ENCODE peak calls at places on chromosome 22, in four cellular contexts. M, I, Z and Y are unnamed samples.

GRCh38 chr22:24059793-24060192 is 48.7 kb downstream of the CABIN1 start:
- DNase-seq in M (no peak), I (no peak), Z (no peak), Y (no peak)

GRCh38 chr22:29603358-29604191 is at the start of gene NF2:
- DNase-seq in M (peak; percentile 99), I (peak; percentile 99), Z (peak; percentile 95), Y (peak; percentile 100)

GRCh38 chr22:36536717-36537116 is 7.8 kb upstream of the EIF3D start:
- DNase-seq in M (no peak), I (peak; percentile 18), Z (no peak), Y (no peak)

GRCh38 chr22:39641660-39642059 is 71.1 kb downstream of the CACNA1I start:
- DNase-seq in M (no peak), I (no peak), Z (no peak), Y (no peak)

GRCh38 chr22:25048659-25049657 is 96.4 kb downstream of the KIAA1671 start:
- DNase-seq in M (peak; percentile 62), I (peak; percentile 81), Z (peak; percentile 66), Y (peak; percentile 87)

GRCh38 chr22:42921301-42921700 is 64.2 kb upstream of the ARFGAP3 start:
- DNase-seq in M (no peak), I (no peak), Z (no peak), Y (no peak)

GRCh38 chr22:46563381-46564083 is 26.1 kb upstream of the CELSR1 start:
- DNase-seq in M (peak; percentile 64), I (peak; percentile 82), Z (peak; percentile 78), Y (peak; percentile 81)

GRCh38 chr22:46372686-46373085 is 37.2 kb downstream of the TRMU start:
- DNase-seq in M (no peak), I (no peak), Z (no peak), Y (no peak)

GRCh38 chr22:33315954-33316353 is 257.8 kb upstream of the SYN3 start:
- DNase-seq in M (no peak), I (no peak), Z (no peak), Y (no peak)

GRCh38 chr22:19149047-19149883 is 827 bp downstream of the GSC2 start:
- DNase-seq in M (no peak), I (peak; percentile 65), Z (peak; percentile 75), Y (no peak)

GRCh38 chr22:25027052-25027525 is 74.6 kb downstream of the KIAA1671 start:
- DNase-seq in M (no peak), I (no peak), Z (no peak), Y (no peak)

GRCh38 chr22:35972559-35972958 is 56.1 kb downstream of the RBFOX2 start:
- DNase-seq in M (no peak), I (no peak), Z (no peak), Y (no peak)

GRCh38 chr22:17896552-17896951 is 122.3 kb upstream of the BID start:
- DNase-seq in M (no peak), I (peak; percentile 67), Z (peak; percentile 39), Y (peak; percentile 65)

GRCh38 chr22:39301108-39301507 is 18.3 kb downstream of the RPL3 start:
- DNase-seq in M (no peak), I (no peak), Z (no peak), Y (no peak)

GRCh38 chr22:41976070-41976901 is 7.0 kb downstream of the SEPTIN3 start:
- DNase-seq in M (no peak), I (peak; percentile 45), Z (peak; percentile 72), Y (peak; percentile 71)

GRCh38 chr22:24175160-24175808 is 6.0 kb upstream of the SUSD2 start:
- DNase-seq in M (peak; percentile 59), I (peak; percentile 91), Z (peak; percentile 70), Y (peak; percentile 87)

GRCh38 chr22:39170825-39171622 is 18.5 kb upstream of the CBX7 start:
- DNase-seq in M (peak; percentile 53), I (peak; percentile 91), Z (peak; percentile 77), Y (peak; percentile 92)

GRCh38 chr22:50218153-50218995 is 17.6 kb downstream of the SELENOO start:
- DNase-seq in M (no peak), I (no peak), Z (no peak), Y (no peak)

GRCh38 chr22:50220603-50221409 is 20.0 kb downstream of the SELENOO start:
- DNase-seq in M (no peak), I (no peak), Z (no peak), Y (no peak)

GRCh38 chr22:50219800-50220602 is 19.2 kb downstream of the SELENOO start:
- DNase-seq in M (no peak), I (no peak), Z (no peak), Y (no peak)

GRCh38 chr22:50217543-50218152 is 16.8 kb downstream of the SELENOO start:
- DNase-seq in M (no peak), I (no peak), Z (no peak), Y (no peak)

GRCh38 chr22:50218996-50219727 is 18.4 kb downstream of the SELENOO start:
- DNase-seq in M (peak; percentile 32), I (peak; percentile 64), Z (peak; percentile 81), Y (peak; percentile 78)
- TF ChIP-seq ELF4 in M (no peak), I (no peak), Z (no peak), Y (no peak)

GRCh38 chr22:22428222-22429098 is 80.1 kb downstream of the ZNF280B start:
- DNase-seq in M (no peak), I (no peak), Z (no peak), Y (no peak)

GRCh38 chr22:22432479-22432878 is 76.1 kb downstream of the ZNF280B start:
- DNase-seq in M (no peak), I (no peak), Z (no peak), Y (no peak)

GRCh38 chr22:22431271-22432220 is 77.0 kb downstream of the ZNF280B start:
- DNase-seq in M (peak; percentile 49), I (peak; percentile 79), Z (peak; percentile 99), Y (peak; percentile 85)

GRCh38 chr22:22427542-22428065 is 80.9 kb downstream of the ZNF280B start:
- DNase-seq in M (no peak), I (no peak), Z (no peak), Y (no peak)

GRCh38 chr22:22429374-22430108 is 79.0 kb downstream of the ZNF280B start:
- DNase-seq in M (no peak), I (no peak), Z (no peak), Y (no peak)
- TF ChIP-seq ELF4 in M (no peak), I (no peak), Z (no peak), Y (no peak)

GRCh38 chr22:44741929-44742328 is 10.4 kb upstream of the ARHGAP8 start:
- DNase-seq in M (no peak), I (no peak), Z (no peak), Y (no peak)
- TF ChIP-seq ELF4 in M (no peak), I (no peak), Z (no peak), Y (no peak)

GRCh38 chr22:50532353-50532700 is 2.5 kb upstream of the TYMP start:
- DNase-seq in M (no peak), I (no peak), Z (no peak), Y (no peak)

GRCh38 chr22:50530857-50531545 is 1.2 kb upstream of the TYMP start:
- DNase-seq in M (peak; percentile 47), I (peak; percentile 79), Z (no peak), Y (no peak)

GRCh38 chr22:50530280-50530856 is 556 bp upstream of the TYMP start:
- DNase-seq in M (peak; percentile 74), I (peak; percentile 48), Z (no peak), Y (no peak)

GRCh38 chr22:50532824-50533344 is 3.1 kb upstream of the TYMP start:
- DNase-seq in M (no peak), I (no peak), Z (no peak), Y (no peak)

GRCh38 chr22:50531546-50532352 is 1.9 kb upstream of the TYMP start:
- DNase-seq in M (no peak), I (peak; percentile 68), Z (no peak), Y (no peak)
- TF ChIP-seq ELF4 in M (no peak), I (no peak), Z (no peak), Y (no peak)